ENCODE peak calls at places on chromosomes 4 and X, in eight cellular contexts. One of them, this sample, is unnamed.

GRCh38 chr4:17491196-17491595 is 20.7 kb downstream of the QDPR start:
- DNase-seq in tibial artery: no peak
- DNase-seq in RWPE2: no peak
- DNase-seq in thoracic aorta: no peak
- DNase-seq in left lung: no peak
- DNase-seq in hepatocyte: no peak
- DNase-seq in A549: no peak
- DNase-seq in epithelial cell of esophagus: no peak
- DNase-seq in this sample: peak

GRCh38 chr4:38989487-38989886 is 42.7 kb downstream of the TMEM156 start:
- DNase-seq in thoracic aorta: no peak
- DNase-seq in tibial artery: no peak
- DNase-seq in epithelial cell of esophagus: peak
- DNase-seq in hepatocyte: no peak
- DNase-seq in left lung: no peak
- DNase-seq in A549: no peak
- DNase-seq in RWPE2: no peak
- DNase-seq in this sample: no peak

GRCh38 chr4:2151544-2151943 is 90.4 kb downstream of the HAUS3 start:
- DNase-seq in tibial artery: no peak
- DNase-seq in A549: no peak
- DNase-seq in hepatocyte: no peak
- DNase-seq in left lung: no peak
- DNase-seq in thoracic aorta: no peak
- DNase-seq in RWPE2: no peak
- DNase-seq in epithelial cell of esophagus: no peak
- DNase-seq in this sample: no peak

GRCh38 chr4:104501290-104501689 is 6.6 kb upstream of the CXXC4 start:
- DNase-seq in RWPE2: no peak
- DNase-seq in left lung: no peak
- DNase-seq in thoracic aorta: no peak
- DNase-seq in hepatocyte: no peak
- DNase-seq in tibial artery: no peak
- DNase-seq in A549: no peak
- DNase-seq in epithelial cell of esophagus: no peak
- DNase-seq in this sample: no peak

GRCh38 chrX:16712116-16712824 is at the start of gene CTPS2:
- DNase-seq in left lung: peak
- DNase-seq in thoracic aorta: no peak
- DNase-seq in hepatocyte: peak
- DNase-seq in tibial artery: peak
- DNase-seq in A549: peak
- DNase-seq in epithelial cell of esophagus: peak
- DNase-seq in RWPE2: peak
- DNase-seq in this sample: peak

GRCh38 chr4:106065018-106065417 is 169.7 kb downstream of the NPNT start:
- DNase-seq in left lung: no peak
- DNase-seq in tibial artery: no peak
- DNase-seq in RWPE2: no peak
- DNase-seq in hepatocyte: no peak
- DNase-seq in thoracic aorta: no peak
- DNase-seq in epithelial cell of esophagus: no peak
- DNase-seq in A549: no peak
- DNase-seq in this sample: no peak

GRCh38 chr4:3270141-3270611 is 21.2 kb downstream of the MSANTD1 start:
- DNase-seq in epithelial cell of esophagus: no peak
- DNase-seq in hepatocyte: peak
- DNase-seq in tibial artery: no peak
- DNase-seq in A549: no peak
- DNase-seq in left lung: peak
- DNase-seq in RWPE2: no peak
- DNase-seq in thoracic aorta: no peak
- DNase-seq in this sample: no peak

GRCh38 chr4:121951570-121952110 is at the start of gene TRPC3:
- DNase-seq in left lung: peak
- DNase-seq in epithelial cell of esophagus: peak
- DNase-seq in tibial artery: no peak
- DNase-seq in RWPE2: peak
- DNase-seq in A549: no peak
- DNase-seq in hepatocyte: peak
- DNase-seq in thoracic aorta: no peak
- DNase-seq in this sample: no peak

GRCh38 chr4:74105656-74106275 is 6.8 kb upstream of the CXCL2 start:
- DNase-seq in left lung: no peak
- DNase-seq in hepatocyte: peak
- DNase-seq in RWPE2: no peak
- DNase-seq in epithelial cell of esophagus: no peak
- DNase-seq in thoracic aorta: no peak
- DNase-seq in A549: no peak
- DNase-seq in tibial artery: no peak
- DNase-seq in this sample: no peak

GRCh38 chrX:74178536-74178935 is 125.4 kb upstream of the ZCCHC13 start:
- DNase-seq in A549: no peak
- DNase-seq in hepatocyte: peak
- DNase-seq in epithelial cell of esophagus: no peak
- DNase-seq in tibial artery: no peak
- DNase-seq in left lung: no peak
- DNase-seq in RWPE2: no peak
- DNase-seq in thoracic aorta: no peak
- DNase-seq in this sample: no peak

GRCh38 chr4:88247148-88247547 is 37.2 kb downstream of the PPM1K start:
- DNase-seq in hepatocyte: no peak
- DNase-seq in epithelial cell of esophagus: no peak
- DNase-seq in A549: no peak
- DNase-seq in left lung: no peak
- DNase-seq in thoracic aorta: no peak
- DNase-seq in RWPE2: no peak
- DNase-seq in tibial artery: no peak
- DNase-seq in this sample: no peak

GRCh38 chrX:47628980-47629379 is 750 bp downstream of the CFP start:
- DNase-seq in tibial artery: no peak
- DNase-seq in A549: no peak
- DNase-seq in epithelial cell of esophagus: peak
- DNase-seq in thoracic aorta: no peak
- DNase-seq in left lung: no peak
- DNase-seq in hepatocyte: no peak
- DNase-seq in RWPE2: no peak
- DNase-seq in this sample: no peak

GRCh38 chr4:109962401-109962800 is 49.7 kb downstream of the EGF start:
- DNase-seq in left lung: no peak
- DNase-seq in A549: no peak
- DNase-seq in tibial artery: no peak
- DNase-seq in thoracic aorta: no peak
- DNase-seq in RWPE2: no peak
- DNase-seq in epithelial cell of esophagus: no peak
- DNase-seq in hepatocyte: no peak
- DNase-seq in this sample: no peak

GRCh38 chrX:45699158-45699557 is 498.5 kb upstream of the DIPK2B start:
- DNase-seq in RWPE2: no peak
- DNase-seq in hepatocyte: no peak
- DNase-seq in A549: no peak
- DNase-seq in thoracic aorta: no peak
- DNase-seq in left lung: no peak
- DNase-seq in epithelial cell of esophagus: no peak
- DNase-seq in tibial artery: no peak
- DNase-seq in this sample: no peak

GRCh38 chr4:1584498-1584897 is 99.6 kb downstream of the FAM53A start:
- DNase-seq in left lung: peak
- DNase-seq in A549: no peak
- DNase-seq in hepatocyte: no peak
- DNase-seq in thoracic aorta: no peak
- DNase-seq in RWPE2: no peak
- DNase-seq in epithelial cell of esophagus: no peak
- DNase-seq in tibial artery: no peak
- DNase-seq in this sample: peak

GRCh38 chr4:12041828-12042227 is 613.1 kb upstream of the HS3ST1 start:
- DNase-seq in epithelial cell of esophagus: peak
- DNase-seq in left lung: no peak
- DNase-seq in RWPE2: no peak
- DNase-seq in A549: no peak
- DNase-seq in thoracic aorta: no peak
- DNase-seq in hepatocyte: peak
- DNase-seq in tibial artery: no peak
- DNase-seq in this sample: no peak

GRCh38 chr4:169315530-169316306 is 45.0 kb upstream of the SH3RF1 start:
- DNase-seq in hepatocyte: peak
- DNase-seq in left lung: no peak
- DNase-seq in RWPE2: no peak
- DNase-seq in tibial artery: no peak
- DNase-seq in thoracic aorta: no peak
- DNase-seq in A549: no peak
- DNase-seq in epithelial cell of esophagus: peak
- DNase-seq in this sample: no peak

DNA sequence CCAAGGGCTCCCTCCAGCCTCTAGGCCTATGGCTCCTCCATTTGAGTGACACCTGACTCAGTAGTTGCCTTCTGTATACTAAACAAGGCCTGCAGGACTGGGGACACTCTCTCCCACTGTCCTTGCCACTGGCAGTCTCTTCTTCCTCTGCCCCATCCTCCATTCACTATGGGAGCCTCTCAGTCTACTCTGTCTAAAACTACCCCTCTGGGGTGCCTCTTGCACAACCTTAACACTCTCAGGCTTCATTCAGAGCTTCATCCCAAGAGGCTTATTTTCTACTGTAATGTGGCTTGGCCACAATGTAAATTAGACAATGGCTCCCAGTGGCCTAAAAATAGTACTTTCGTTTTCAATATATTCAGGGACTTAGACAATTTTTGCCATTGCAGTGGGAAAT is 133.0 kb downstream of the ZC4H2 start:
- DNase-seq in RWPE2: no peak
- DNase-seq in A549: no peak
- DNase-seq in left lung: no peak
- DNase-seq in epithelial cell of esophagus: no peak
- DNase-seq in hepatocyte: no peak
- DNase-seq in tibial artery: no peak
- DNase-seq in thoracic aorta: no peak
- DNase-seq in this sample: no peak
- H3K4me3 ChIP-seq in RWPE2: no peak
- H3K4me3 ChIP-seq in A549: no peak
- H3K4me3 ChIP-seq in left lung: no peak
- H3K4me3 ChIP-seq in epithelial cell of esophagus: no peak
- H3K4me3 ChIP-seq in hepatocyte: no peak
- H3K4me3 ChIP-seq in tibial artery: no peak
- H3K4me3 ChIP-seq in thoracic aorta: no peak
- H3K4me3 ChIP-seq in this sample: no peak

GRCh38 chr4:80035336-80035735 is 37.7 kb downstream of the ANTXR2 start:
- DNase-seq in thoracic aorta: no peak
- DNase-seq in tibial artery: no peak
- DNase-seq in left lung: no peak
- DNase-seq in epithelial cell of esophagus: no peak
- DNase-seq in RWPE2: no peak
- DNase-seq in hepatocyte: peak
- DNase-seq in A549: no peak
- DNase-seq in this sample: no peak

GRCh38 chr4:80037864-80038263 is 35.2 kb downstream of the ANTXR2 start:
- DNase-seq in left lung: no peak
- DNase-seq in tibial artery: no peak
- DNase-seq in epithelial cell of esophagus: no peak
- DNase-seq in RWPE2: no peak
- DNase-seq in A549: no peak
- DNase-seq in hepatocyte: no peak
- DNase-seq in thoracic aorta: no peak
- DNase-seq in this sample: no peak

GRCh38 chr4:80036949-80037348 is 36.1 kb downstream of the ANTXR2 start:
- DNase-seq in tibial artery: no peak
- DNase-seq in left lung: no peak
- DNase-seq in epithelial cell of esophagus: no peak
- DNase-seq in thoracic aorta: no peak
- DNase-seq in A549: no peak
- DNase-seq in RWPE2: no peak
- DNase-seq in hepatocyte: peak
- DNase-seq in this sample: no peak

GRCh38 chr4:80033581-80033980 is 39.4 kb downstream of the ANTXR2 start:
- DNase-seq in RWPE2: no peak
- DNase-seq in epithelial cell of esophagus: no peak
- DNase-seq in thoracic aorta: no peak
- DNase-seq in left lung: no peak
- DNase-seq in tibial artery: no peak
- DNase-seq in hepatocyte: no peak
- DNase-seq in A549: no peak
- DNase-seq in this sample: no peak

DNA sequence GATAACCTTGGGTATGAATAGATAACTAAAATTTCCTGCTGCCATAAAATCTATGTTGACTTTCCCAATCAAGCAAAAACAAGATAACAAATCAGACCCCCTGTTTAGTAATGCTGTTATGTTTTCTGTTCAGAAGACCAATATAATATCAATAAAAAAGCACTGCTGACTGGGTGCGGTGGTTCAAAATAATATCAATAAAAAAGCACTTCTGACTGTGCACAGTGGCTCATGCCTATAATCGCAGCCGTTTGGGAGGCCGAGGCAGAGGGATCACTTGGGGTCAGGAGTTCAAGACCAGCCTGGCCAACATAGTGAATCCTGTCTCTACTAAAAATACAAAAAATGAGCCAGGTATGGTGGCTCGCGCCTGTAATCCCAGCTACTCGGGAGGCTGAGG is 36.7 kb downstream of the ANTXR2 start:
- DNase-seq in A549: no peak
- DNase-seq in left lung: peak
- DNase-seq in hepatocyte: no peak
- DNase-seq in RWPE2: no peak
- DNase-seq in tibial artery: no peak
- DNase-seq in epithelial cell of esophagus: no peak
- DNase-seq in thoracic aorta: no peak
- DNase-seq in this sample: no peak
- H3K4me3 ChIP-seq in A549: no peak
- H3K4me3 ChIP-seq in left lung: no peak
- H3K4me3 ChIP-seq in hepatocyte: no peak
- H3K4me3 ChIP-seq in RWPE2: no peak
- H3K4me3 ChIP-seq in tibial artery: no peak
- H3K4me3 ChIP-seq in epithelial cell of esophagus: no peak
- H3K4me3 ChIP-seq in thoracic aorta: no peak
- H3K4me3 ChIP-seq in this sample: no peak

DNA sequence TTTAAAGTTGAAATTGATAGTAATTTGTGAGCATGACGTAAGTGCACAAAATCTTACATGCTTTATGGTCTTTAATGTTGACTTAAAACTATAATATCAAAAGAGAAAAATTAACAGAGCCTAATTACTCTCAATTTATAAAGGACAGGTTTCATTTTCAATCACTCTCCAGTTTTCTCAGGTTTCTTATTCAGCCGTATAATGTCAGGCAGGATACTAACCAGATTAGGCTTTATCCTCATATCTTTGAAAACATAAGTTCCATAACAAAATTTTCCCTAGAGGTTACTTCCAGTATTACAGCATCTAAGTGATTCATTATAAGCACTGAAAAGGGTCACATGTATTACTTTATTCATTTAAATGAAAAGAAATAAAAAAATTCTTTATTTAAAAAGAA is 492.1 kb downstream of the PACRGL start:
- DNase-seq in left lung: no peak
- DNase-seq in RWPE2: no peak
- DNase-seq in epithelial cell of esophagus: no peak
- DNase-seq in thoracic aorta: no peak
- DNase-seq in tibial artery: no peak
- DNase-seq in hepatocyte: no peak
- DNase-seq in A549: no peak
- DNase-seq in this sample: no peak
- H3K4me3 ChIP-seq in left lung: no peak
- H3K4me3 ChIP-seq in RWPE2: no peak
- H3K4me3 ChIP-seq in epithelial cell of esophagus: no peak
- H3K4me3 ChIP-seq in thoracic aorta: no peak
- H3K4me3 ChIP-seq in tibial artery: no peak
- H3K4me3 ChIP-seq in hepatocyte: no peak
- H3K4me3 ChIP-seq in A549: no peak
- H3K4me3 ChIP-seq in this sample: no peak

GRCh38 chrX:3699841-3700381 is 13.5 kb downstream of the PRKX start:
- DNase-seq in RWPE2: no peak
- DNase-seq in epithelial cell of esophagus: no peak
- DNase-seq in left lung: no peak
- DNase-seq in hepatocyte: no peak
- DNase-seq in A549: no peak
- DNase-seq in tibial artery: no peak
- DNase-seq in thoracic aorta: no peak
- DNase-seq in this sample: no peak
- H3K4me3 ChIP-seq in RWPE2: no peak
- H3K4me3 ChIP-seq in epithelial cell of esophagus: no peak
- H3K4me3 ChIP-seq in left lung: peak
- H3K4me3 ChIP-seq in hepatocyte: no peak
- H3K4me3 ChIP-seq in A549: no peak
- H3K4me3 ChIP-seq in tibial artery: peak
- H3K4me3 ChIP-seq in thoracic aorta: peak
- H3K4me3 ChIP-seq in this sample: no peak